ENCODE peak calls at places on chromosomes 12 and 14, in four cellular contexts. One of them, this sample, is unnamed.

GRCh38 chr14:24075485-24076301 is 4.3 kb downstream of the CPNE6 start:
- DNase-seq in stimulated activated CD8-positive, alpha-beta memory T cell treated with anti-CD3 and anti-CD28 coated beads, Interleukin-4, amount 100 ng/mL, for 24 hours: no peak
- DNase-seq in Caki2: no peak
- DNase-seq in SW480: no peak
- DNase-seq in this sample: no peak

GRCh38 chr12:70849265-70849960 is 71.1 kb downstream of the PTPRR start:
- DNase-seq in stimulated activated CD8-positive, alpha-beta memory T cell treated with anti-CD3 and anti-CD28 coated beads, Interleukin-4, amount 100 ng/mL, for 24 hours: no peak
- DNase-seq in Caki2: peak
- DNase-seq in SW480: peak
- DNase-seq in this sample: peak

GRCh38 chr12:123958462-123958861 is 14.2 kb downstream of the CCDC92 start:
- DNase-seq in SW480: no peak
- DNase-seq in Caki2: no peak
- DNase-seq in stimulated activated CD8-positive, alpha-beta memory T cell treated with anti-CD3 and anti-CD28 coated beads, Interleukin-4, amount 100 ng/mL, for 24 hours: no peak
- DNase-seq in this sample: no peak

GRCh38 chr12:47903927-47904646 is 707 bp downstream of the VDR start:
- DNase-seq in SW480: peak
- DNase-seq in stimulated activated CD8-positive, alpha-beta memory T cell treated with anti-CD3 and anti-CD28 coated beads, Interleukin-4, amount 100 ng/mL, for 24 hours: peak
- DNase-seq in Caki2: peak
- DNase-seq in this sample: peak

GRCh38 chr14:68780358-68781160 is 12.3 kb downstream of the ZFP36L1 start:
- DNase-seq in Caki2: no peak
- DNase-seq in SW480: peak
- DNase-seq in stimulated activated CD8-positive, alpha-beta memory T cell treated with anti-CD3 and anti-CD28 coated beads, Interleukin-4, amount 100 ng/mL, for 24 hours: no peak
- DNase-seq in this sample: peak

GRCh38 chr14:55237999-55238680 is 33.1 kb upstream of the FBXO34 start:
- DNase-seq in stimulated activated CD8-positive, alpha-beta memory T cell treated with anti-CD3 and anti-CD28 coated beads, Interleukin-4, amount 100 ng/mL, for 24 hours: no peak
- DNase-seq in Caki2: no peak
- DNase-seq in SW480: no peak
- DNase-seq in this sample: no peak

GRCh38 chr14:106875503-106875902 is 1349.1 kb downstream of the TMEM121 start:
- DNase-seq in Caki2: no peak
- DNase-seq in stimulated activated CD8-positive, alpha-beta memory T cell treated with anti-CD3 and anti-CD28 coated beads, Interleukin-4, amount 100 ng/mL, for 24 hours: no peak
- DNase-seq in SW480: no peak
- DNase-seq in this sample: no peak

GRCh38 chr12:110857528-110857927 is 10.7 kb downstream of the CCDC63 start:
- DNase-seq in Caki2: no peak
- DNase-seq in stimulated activated CD8-positive, alpha-beta memory T cell treated with anti-CD3 and anti-CD28 coated beads, Interleukin-4, amount 100 ng/mL, for 24 hours: no peak
- DNase-seq in SW480: no peak
- DNase-seq in this sample: no peak

GRCh38 chr12:19546611-19547162 is 107.4 kb downstream of the AEBP2 start:
- DNase-seq in SW480: no peak
- DNase-seq in stimulated activated CD8-positive, alpha-beta memory T cell treated with anti-CD3 and anti-CD28 coated beads, Interleukin-4, amount 100 ng/mL, for 24 hours: no peak
- DNase-seq in Caki2: no peak
- DNase-seq in this sample: no peak

GRCh38 chr14:67268456-67269115 is 27.4 kb downstream of the PALS1 start:
- DNase-seq in stimulated activated CD8-positive, alpha-beta memory T cell treated with anti-CD3 and anti-CD28 coated beads, Interleukin-4, amount 100 ng/mL, for 24 hours: no peak
- DNase-seq in Caki2: no peak
- DNase-seq in SW480: no peak
- DNase-seq in this sample: no peak

GRCh38 chr12:67854351-67854750 is 134.9 kb upstream of the IFNG-AS1 start:
- DNase-seq in SW480: no peak
- DNase-seq in Caki2: no peak
- DNase-seq in stimulated activated CD8-positive, alpha-beta memory T cell treated with anti-CD3 and anti-CD28 coated beads, Interleukin-4, amount 100 ng/mL, for 24 hours: no peak
- DNase-seq in this sample: no peak

GRCh38 chr12:63018273-63018672 is 83.3 kb upstream of the PPM1H start:
- DNase-seq in SW480: no peak
- DNase-seq in stimulated activated CD8-positive, alpha-beta memory T cell treated with anti-CD3 and anti-CD28 coated beads, Interleukin-4, amount 100 ng/mL, for 24 hours: no peak
- DNase-seq in Caki2: peak
- DNase-seq in this sample: no peak

GRCh38 chr12:103882861-103883596 is 42.0 kb upstream of the NT5DC3 start:
- DNase-seq in Caki2: no peak
- DNase-seq in stimulated activated CD8-positive, alpha-beta memory T cell treated with anti-CD3 and anti-CD28 coated beads, Interleukin-4, amount 100 ng/mL, for 24 hours: no peak
- DNase-seq in SW480: no peak
- DNase-seq in this sample: no peak